ENCODE peak calls at places on chromosomes 7 and 10, in five cellular contexts. F is epithelial cell of esophagus; P is NCI-H446; J is heart right ventricle; I is activated naive CD4-positive, alpha-beta T cell. N is an unnamed sample.

GRCh38 chr7:20998309-20998708 is 211.6 kb upstream of the SP8 start:
- DNase-seq in F (peak), P (no peak), J (no peak), I (no peak), N (no peak)

GRCh38 chr10:47451275-47451997 is 32.5 kb downstream of the ANXA8 start:
- DNase-seq in F (no peak), P (no peak), J (no peak), I (no peak), N (peak)

GRCh38 chr10:124719213-124719851 is 24.8 kb downstream of the FAM53B start:
- DNase-seq in F (peak), P (no peak), J (no peak), I (peak), N (peak)

GRCh38 chr10:20415684-20416083 is 481.4 kb downstream of the NEBL start:
- DNase-seq in F (no peak), P (no peak), J (no peak), I (no peak), N (no peak)

GRCh38 chr10:114301951-114302710 is 63.1 kb downstream of the VWA2 start:
- DNase-seq in F (no peak), P (no peak), J (peak), I (no peak), N (peak)

GRCh38 chr10:125997586-125997985 is 101.2 kb downstream of the FANK1 start:
- DNase-seq in F (no peak), P (no peak), J (no peak), I (no peak), N (no peak)

GRCh38 chr10:77456414-77456813 is 181.2 kb downstream of the KCNMA1 start:
- DNase-seq in F (no peak), P (peak), J (no peak), I (no peak), N (no peak)

GRCh38 chr10:113470372-113471240 is 82.2 kb upstream of the HABP2 start:
- DNase-seq in F (no peak), P (no peak), J (no peak), I (no peak), N (no peak)

GRCh38 chr10:92847185-92847864 is 995 bp upstream of the EXOC6 start:
- DNase-seq in F (peak), P (no peak), J (no peak), I (no peak), N (no peak)

GRCh38 chr7:57425969-57426628 is 23.9 kb upstream of the ZNF716 start:
- DNase-seq in F (no peak), P (no peak), J (no peak), I (no peak), N (no peak)

GRCh38 chr10:33129987-33130386 is 172.0 kb upstream of the ITGB1 start:
- DNase-seq in F (peak), P (no peak), J (no peak), I (no peak), N (no peak)

GRCh38 chr10:12507165-12507870 is 158.0 kb downstream of the CAMK1D start:
- DNase-seq in F (no peak), P (no peak), J (no peak), I (no peak), N (no peak)

GRCh38 chr10:102133373-102134195 is 744 bp downstream of the PPRC1 start:
- DNase-seq in F (peak), P (peak), J (peak), I (peak), N (peak)

GRCh38 chr7:72539702-72540101 is 127.6 kb upstream of the CALN1 start:
- DNase-seq in F (no peak), P (no peak), J (no peak), I (no peak), N (no peak)

GRCh38 chr10:125707852-125708468 is 11.5 kb upstream of the EDRF1 start:
- DNase-seq in F (peak), P (no peak), J (no peak), I (no peak), N (no peak)

GRCh38 chr7:8365499-8366110 is 67.8 kb upstream of the NXPH1 start:
- DNase-seq in F (peak), P (peak), J (no peak), I (no peak), N (no peak)

GRCh38 chr10:114103286-114103685 is 59.6 kb downstream of the ADRB1 start:
- DNase-seq in F (peak), P (no peak), J (no peak), I (no peak), N (no peak)

GRCh38 chr10:95907454-95908253 is at the start of gene CC2D2B:
- DNase-seq in F (peak), P (peak), J (peak), I (peak), N (peak)

GRCh38 chr10:127547997-127548396 is 1.1 kb upstream of the NPS start:
- DNase-seq in F (no peak), P (peak), J (no peak), I (no peak), N (no peak)

GRCh38 chr7:104642551-104642950 is 314.1 kb downstream of the LHFPL3 start:
- DNase-seq in F (no peak), P (no peak), J (no peak), I (no peak), N (no peak)

GRCh38 chr10:7015457-7015856 is 395.4 kb downstream of the SFMBT2 start:
- DNase-seq in F (no peak), P (no peak), J (no peak), I (no peak), N (no peak)

GRCh38 chr10:1287493-1288480 is 231.6 kb downstream of the WDR37 start:
- DNase-seq in F (peak), P (no peak), J (no peak), I (no peak), N (no peak)

GRCh38 chr7:21947056-21947455 is 1.4 kb upstream of the CDCA7L start:
- DNase-seq in F (no peak), P (no peak), J (no peak), I (no peak), N (no peak)

GRCh38 chr10:128058106-128058745 is 68.0 kb downstream of the MKI67 start:
- DNase-seq in F (no peak), P (no peak), J (no peak), I (no peak), N (no peak)